ENCODE peak calls at places on chromosome 20, in eight cellular contexts. Q, B, U, A, K, S, F and H are unnamed samples.

GRCh38 chr20:50855498-50856474 is 60.9 kb downstream of the BCAS4 start:
- DNase-seq in S (no peak), F (no peak), Q (no peak), U (no peak), A (no peak), B (no peak), K (no peak), H (no peak)

GRCh38 chr20:17661121-17661744 is 20.8 kb downstream of the RRBP1 start:
- DNase-seq in K (no peak), F (no peak), B (no peak), Q (no peak), A (no peak), S (no peak), U (peak), H (no peak)

GRCh38 chr20:11403711-11404110 is 514.0 kb upstream of the BTBD3 start:
- DNase-seq in S (no peak), B (no peak), A (no peak), F (no peak), U (peak), K (no peak), Q (no peak), H (no peak)

GRCh38 chr20:1664911-1665310 is 7.3 kb upstream of the SIRPG start:
- DNase-seq in U (no peak), Q (peak), S (no peak), F (no peak), A (no peak), K (no peak), B (no peak), H (no peak)

GRCh38 chr20:10857362-10858070 is 183.7 kb upstream of the JAG1 start:
- DNase-seq in F (no peak), S (no peak), U (peak), A (peak), K (no peak), B (no peak), Q (no peak), H (no peak)

GRCh38 chr20:45934046-45934586 is 367 bp upstream of the PCIF1 start:
- DNase-seq in S (peak), Q (no peak), B (peak), U (peak), F (peak), K (peak), A (peak), H (peak)

GRCh38 chr20:49863666-49864065 is 51.0 kb downstream of the SLC9A8 start:
- DNase-seq in F (no peak), B (no peak), S (no peak), Q (no peak), U (no peak), K (no peak), A (no peak), H (no peak)

GRCh38 chr20:24045621-24046020 is 57.0 kb upstream of the GGTLC1 start:
- DNase-seq in S (no peak), A (no peak), K (no peak), Q (peak), F (peak), B (no peak), U (no peak), H (no peak)

GRCh38 chr20:50354690-50355592 is 155.2 kb upstream of the PTPN1 start:
- DNase-seq in K (no peak), B (no peak), S (no peak), A (no peak), F (no peak), Q (no peak), U (peak), H (no peak)

GRCh38 chr20:43458422-43458924 is 777 bp downstream of the SRSF6 start:
- DNase-seq in K (no peak), S (no peak), A (no peak), B (no peak), Q (no peak), F (peak), U (no peak), H (no peak)

GRCh38 chr20:45782890-45783289 is 8.8 kb downstream of the WFDC3 start:
- DNase-seq in Q (no peak), A (no peak), F (no peak), B (no peak), U (no peak), K (no peak), S (no peak), H (no peak)

GRCh38 chr20:52592567-52592966 is 379.6 kb upstream of the TSHZ2 start:
- DNase-seq in B (no peak), U (no peak), S (no peak), Q (no peak), K (no peak), F (no peak), A (no peak), H (no peak)

GRCh38 chr20:37413023-37413334 is 67.0 kb downstream of the SRC start:
- DNase-seq in Q (no peak), A (no peak), S (no peak), K (no peak), U (no peak), B (no peak), F (no peak), H (no peak)

GRCh38 chr20:17281478-17281877 is 54.6 kb downstream of the PCSK2 start:
- DNase-seq in Q (no peak), B (no peak), U (no peak), A (no peak), F (peak), K (peak), S (no peak), H (peak)

GRCh38 chr20:36499723-36500501 is 41.4 kb upstream of the MYL9 start:
- DNase-seq in S (no peak), B (no peak), U (no peak), Q (no peak), K (no peak), A (no peak), F (no peak), H (no peak)

DNA sequence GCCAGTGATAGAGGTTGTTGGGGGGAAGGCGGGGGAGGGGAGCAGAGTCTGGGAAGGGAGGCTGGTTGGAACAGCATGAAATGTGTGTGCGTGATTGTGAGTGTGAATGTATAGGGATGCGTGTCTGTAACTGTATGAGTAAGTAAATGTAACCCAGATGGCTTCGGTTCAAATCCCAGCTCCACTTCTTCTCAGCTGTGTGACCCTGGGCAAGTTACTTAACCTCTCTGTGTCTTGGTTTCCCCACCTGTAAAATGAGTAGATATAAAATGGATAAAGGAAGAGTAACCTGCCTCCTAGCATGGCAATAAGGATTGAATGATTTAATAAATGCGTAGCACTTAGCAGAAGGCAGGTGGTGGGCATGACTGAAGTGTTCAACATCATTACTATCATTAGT is 24.1 kb downstream of the MAFB start:
- DNase-seq in Q (no peak), F (no peak), K (no peak), U (no peak), B (no peak), A (no peak), S (no peak), H (no peak)
- H3K27ac ChIP-seq in Q (no peak), F (no peak), K (no peak), U (no peak), B (no peak), A (no peak), S (no peak), H (no peak)

GRCh38 chr20:63895202-63895885 is 418 bp downstream of the DNAJC5 start:
- DNase-seq in F (no peak), U (no peak), Q (no peak), B (no peak), K (no peak), A (no peak), S (no peak), H (no peak)

GRCh38 chr20:63893999-63894357 is 948 bp upstream of the DNAJC5 start:
- DNase-seq in A (no peak), B (no peak), S (no peak), Q (no peak), U (no peak), F (no peak), K (no peak), H (no peak)

GRCh38 chr20:63896136-63896890 is 1.4 kb downstream of the DNAJC5 start:
- DNase-seq in B (no peak), S (peak), A (peak), K (peak), F (no peak), Q (peak), U (no peak), H (no peak)

GRCh38 chr20:63895886-63896135 is 885 bp downstream of the DNAJC5 start:
- DNase-seq in U (no peak), F (no peak), B (no peak), A (no peak), Q (peak), K (no peak), S (no peak), H (no peak)

DNA sequence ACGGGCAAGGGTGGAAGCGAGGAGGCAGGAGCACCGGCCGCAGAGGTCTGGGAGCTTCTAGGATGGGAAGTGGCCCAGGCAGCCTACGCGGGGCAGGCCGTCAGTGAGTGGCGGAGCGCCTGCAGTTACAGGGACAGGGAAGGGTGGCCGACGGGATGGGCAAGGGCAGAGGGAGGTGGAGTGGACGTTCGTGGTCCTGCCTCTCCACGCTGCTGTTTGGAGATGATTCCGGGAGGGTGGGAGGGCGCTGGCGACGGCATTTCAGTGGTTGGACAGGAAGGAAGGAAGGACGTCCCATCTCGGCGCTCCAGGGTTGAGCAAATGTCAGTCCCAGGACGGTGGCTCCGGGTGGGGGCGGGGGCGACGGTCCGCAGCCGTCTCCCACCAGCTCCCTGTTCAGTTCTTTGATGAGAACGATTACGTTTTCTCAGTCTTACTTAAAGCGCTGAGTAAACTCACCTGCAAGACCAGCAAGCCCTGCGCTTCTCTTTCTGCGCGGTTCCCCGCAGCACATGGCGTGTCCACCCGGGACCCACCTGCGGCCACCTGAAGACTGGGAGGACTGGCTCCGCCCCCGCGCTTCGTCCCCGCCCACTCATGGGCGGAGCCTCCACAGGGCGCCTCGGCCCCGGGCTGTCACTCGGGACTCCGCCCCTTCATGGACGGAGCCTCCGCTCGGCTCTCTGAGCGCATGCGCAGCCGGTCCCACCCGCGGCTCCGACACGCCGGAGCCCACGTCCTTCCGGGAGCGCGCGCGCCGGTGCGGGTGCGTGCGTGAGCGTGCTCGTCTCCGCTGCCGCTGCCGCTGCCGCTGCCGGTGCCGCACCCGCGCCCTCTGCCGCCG is at the start of gene DNAJC5:
- DNase-seq in K (peak), Q (peak), U (peak), B (peak), A (peak), F (peak), S (peak), H (peak)
- H3K27ac ChIP-seq in K (peak), Q (peak), U (peak), B (peak), A (peak), F (peak), S (peak), H (no peak)

GRCh38 chr20:8097307-8097706 is 34.8 kb upstream of the PLCB1 start:
- DNase-seq in F (no peak), B (no peak), A (no peak), S (no peak), K (no peak), Q (no peak), U (no peak), H (no peak)

GRCh38 chr20:8095648-8096572 is 36.2 kb upstream of the PLCB1 start:
- DNase-seq in U (no peak), A (no peak), Q (no peak), S (no peak), B (no peak), F (no peak), K (no peak), H (no peak)

GRCh38 chr20:8094845-8095244 is 37.2 kb upstream of the PLCB1 start:
- DNase-seq in B (no peak), Q (no peak), K (no peak), S (no peak), A (no peak), F (peak), U (no peak), H (no peak)

GRCh38 chr20:8089668-8090067 is 42.4 kb upstream of the PLCB1 start:
- DNase-seq in K (peak), F (no peak), Q (no peak), U (no peak), A (no peak), B (no peak), S (no peak), H (no peak)

GRCh38 chr20:8094415-8094818 is 37.6 kb upstream of the PLCB1 start:
- DNase-seq in Q (no peak), A (no peak), S (peak), K (no peak), F (peak), U (peak), B (peak), H (no peak)
- H3K27ac ChIP-seq in Q (no peak), A (peak), S (peak), K (no peak), F (no peak), U (no peak), B (no peak), H (no peak)

DNA sequence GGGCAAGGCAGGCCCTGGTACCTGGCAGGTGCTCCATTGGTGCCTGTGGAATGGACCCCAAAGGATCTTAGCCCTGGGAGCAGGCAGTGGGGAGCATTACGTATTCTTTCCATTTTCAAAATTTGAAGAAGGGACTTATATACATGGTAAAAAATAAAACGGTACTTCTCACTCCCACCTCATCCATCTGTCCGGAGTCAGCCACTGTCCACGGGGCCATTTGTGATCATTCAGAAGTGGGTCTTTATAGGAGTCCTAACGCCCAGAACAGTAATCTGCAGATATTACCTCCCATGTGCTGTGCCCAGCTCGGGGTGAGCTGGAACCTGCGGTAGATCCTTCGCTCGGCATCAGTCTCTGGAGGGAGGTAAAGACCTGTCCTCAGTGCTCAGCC is 110.4 kb downstream of the SYCP2 start:
- DNase-seq in Q (no peak), B (no peak), U (no peak), A (no peak), S (no peak), K (no peak), F (no peak), H (no peak)
- H3K27ac ChIP-seq in Q (no peak), B (no peak), U (no peak), A (no peak), S (no peak), K (no peak), F (no peak), H (no peak)

GRCh38 chr20:58179432-58180099 is 48.9 kb downstream of the ANKRD60 start:
- DNase-seq in Q (peak), F (peak), K (peak), B (peak), A (peak), U (peak), S (peak), H (no peak)
- H3K27ac ChIP-seq in Q (no peak), F (no peak), K (no peak), B (no peak), A (no peak), U (no peak), S (no peak), H (no peak)

DNA sequence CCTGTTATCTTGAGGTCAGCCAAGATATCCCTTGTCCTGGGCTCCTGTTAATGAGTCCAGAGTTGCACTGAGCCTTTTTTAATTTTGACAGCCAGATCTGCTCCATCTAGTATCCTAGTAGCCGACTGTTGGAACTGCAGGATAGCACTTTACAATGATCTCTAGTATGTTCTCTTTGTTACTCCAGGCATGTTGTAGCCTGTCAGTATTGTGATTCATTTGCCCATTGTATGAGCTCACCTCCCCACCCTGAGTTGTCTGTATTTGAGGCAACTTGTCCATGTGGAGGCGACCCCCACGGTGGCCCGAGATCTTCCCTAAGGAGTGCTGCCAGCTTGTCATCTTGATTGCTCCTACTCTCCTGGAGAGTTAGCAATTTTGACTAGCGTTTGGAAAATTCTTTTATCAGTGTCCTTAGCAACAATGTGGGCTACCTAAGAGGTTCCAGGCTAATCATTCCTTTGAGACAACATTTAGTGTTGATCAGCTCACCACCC is 67.2 kb downstream of the DHX35 start:
- DNase-seq in F (no peak), Q (no peak), B (no peak), K (no peak), S (no peak), U (no peak), A (no peak), H (no peak)
- H3K27ac ChIP-seq in F (no peak), Q (no peak), B (no peak), K (no peak), S (no peak), U (no peak), A (no peak), H (no peak)

GRCh38 chr20:57666106-57666833 is 43.5 kb downstream of the PMEPA1 start:
- DNase-seq in S (no peak), A (no peak), U (peak), F (no peak), B (no peak), Q (no peak), K (no peak), H (no peak)

GRCh38 chr20:57665589-57665971 is 44.2 kb downstream of the PMEPA1 start:
- DNase-seq in U (no peak), K (no peak), Q (no peak), S (no peak), F (no peak), B (no peak), A (no peak), H (no peak)

GRCh38 chr20:57663681-57664451 is 43.6 kb upstream of the ZBP1 start:
- DNase-seq in K (no peak), U (peak), F (no peak), B (no peak), A (peak), Q (no peak), S (peak), H (no peak)

GRCh38 chr20:57664476-57664875 is 44.2 kb upstream of the ZBP1 start:
- DNase-seq in K (no peak), Q (no peak), B (no peak), A (peak), S (peak), F (no peak), U (peak), H (no peak)

GRCh38 chr20:57664924-57665588 is 44.8 kb downstream of the PMEPA1 start:
- DNase-seq in A (no peak), U (peak), Q (no peak), S (peak), B (no peak), K (no peak), F (no peak), H (no peak)
- H3K27ac ChIP-seq in A (no peak), U (no peak), Q (no peak), S (no peak), B (no peak), K (no peak), F (no peak), H (no peak)

GRCh38 chr20:44693625-44694024 is 21.5 kb upstream of the CCN5 start:
- DNase-seq in F (no peak), A (no peak), U (no peak), S (no peak), B (no peak), K (no peak), Q (no peak), H (no peak)
- H3K27ac ChIP-seq in F (no peak), A (no peak), U (no peak), S (peak), B (peak), K (no peak), Q (no peak), H (no peak)

GRCh38 chr20:3931664-3932063 is 42.5 kb downstream of the PANK2 start:
- DNase-seq in K (no peak), F (no peak), S (no peak), A (no peak), Q (no peak), U (no peak), B (no peak), H (no peak)
- H3K27ac ChIP-seq in K (no peak), F (no peak), S (peak), A (peak), Q (no peak), U (peak), B (no peak), H (no peak)